ENCODE peak calls at places on chromosome 21, in ten cellular contexts. T is PC-3, I is fibroblast of lung, Q is type B pancreatic cell, H is left lung, P is tibial artery, W is transverse colon, F is Panc1, Z is epithelial cell of esophagus, K is GM06990. M is an unnamed sample.

GRCh38 chr21:43926196-43926595 is 61.2 kb downstream of the AGPAT3 start:
- DNase-seq in K (no peak), T (no peak), H (no peak), Z (no peak), Q (no peak), I (no peak), F (no peak), P (no peak), W (no peak), M (no peak)

GRCh38 chr21:15355066-15355465 is 290.3 kb upstream of the NRIP1 start:
- DNase-seq in I (no peak), T (no peak), F (no peak), W (no peak), P (no peak), Q (no peak), Z (no peak), K (no peak), H (no peak), M (no peak)

GRCh38 chr21:34827445-34828235 is 158.8 kb downstream of the CLIC6 start:
- DNase-seq in Z (no peak), Q (peak), H (no peak), I (no peak), W (no peak), T (no peak), K (no peak), F (no peak), P (no peak), M (no peak)

GRCh38 chr21:32499249-32500055 is 85.9 kb downstream of the TCP10L start:
- DNase-seq in T (peak), I (peak), P (no peak), Z (no peak), K (no peak), H (no peak), F (no peak), Q (no peak), W (no peak), M (peak)

GRCh38 chr21:18049461-18049860 is 195.2 kb upstream of the CHODL start:
- DNase-seq in T (no peak), I (no peak), W (no peak), Z (no peak), P (no peak), K (no peak), F (no peak), H (no peak), Q (no peak), M (no peak)

GRCh38 chr21:25625036-25625435 is 14.0 kb upstream of the JAM2 start:
- DNase-seq in T (no peak), F (no peak), W (no peak), H (no peak), I (peak), P (no peak), K (no peak), Q (no peak), Z (no peak), M (no peak)

GRCh38 chr21:41873426-41873825 is 5.7 kb downstream of the PRDM15 start:
- DNase-seq in P (no peak), H (no peak), F (no peak), Q (no peak), K (no peak), Z (no peak), T (no peak), W (no peak), I (no peak), M (no peak)

GRCh38 chr21:41681336-41681801 is 85.5 kb downstream of the RIPK4 start:
- DNase-seq in F (no peak), W (peak), K (no peak), T (peak), Z (peak), P (no peak), Q (no peak), H (no peak), I (no peak), M (no peak)

GRCh38 chr21:41820384-41821080 is 53.7 kb upstream of the RIPK4 start:
- DNase-seq in K (no peak), F (no peak), I (no peak), P (no peak), Z (no peak), Q (peak), W (no peak), H (no peak), T (no peak), M (no peak)

GRCh38 chr21:33019885-33020557 is 5.7 kb upstream of the OLIG2 start:
- DNase-seq in P (no peak), Z (peak), I (no peak), H (no peak), Q (no peak), K (no peak), F (no peak), T (no peak), W (no peak), M (no peak)

GRCh38 chr21:35340273-35340672 is 291.2 kb upstream of the RUNX1 start:
- DNase-seq in W (peak), Q (no peak), I (no peak), Z (no peak), T (no peak), K (no peak), F (no peak), H (no peak), P (no peak), M (no peak)

GRCh38 chr21:43959231-43960041 is 52.7 kb upstream of the TRAPPC10 start:
- DNase-seq in T (no peak), K (no peak), Q (peak), F (no peak), P (no peak), I (no peak), H (no peak), Z (no peak), W (no peak), M (no peak)

GRCh38 chr21:20253261-20253660 is 744.9 kb upstream of the NCAM2 start:
- DNase-seq in K (no peak), Z (no peak), W (no peak), F (no peak), T (no peak), Q (no peak), I (no peak), P (no peak), H (no peak), M (no peak)

GRCh38 chr21:28669331-28669730 is 323.3 kb downstream of the LTN1 start:
- DNase-seq in W (no peak), I (peak), K (no peak), T (no peak), Q (no peak), P (no peak), H (no peak), Z (peak), F (no peak), M (no peak)

GRCh38 chr21:42593007-42593814 is 60.2 kb upstream of the PDE9A start:
- DNase-seq in T (peak), K (peak), P (peak), W (peak), I (peak), Q (peak), Z (peak), F (no peak), H (peak), M (peak)

GRCh38 chr21:33011462-33011861 is 14.3 kb upstream of the OLIG2 start:
- DNase-seq in H (no peak), K (no peak), Q (peak), F (no peak), Z (peak), W (no peak), P (peak), I (peak), T (peak), M (peak)

GRCh38 chr21:33278736-33279135 is 12.6 kb downstream of the IL10RB start:
- DNase-seq in F (no peak), K (no peak), H (no peak), P (no peak), I (peak), T (no peak), Z (peak), Q (no peak), W (no peak), M (no peak)

GRCh38 chr21:38363684-38364083 is 106.9 kb downstream of the KCNJ15 start:
- DNase-seq in H (no peak), K (no peak), Q (no peak), F (no peak), T (no peak), P (no peak), W (no peak), I (no peak), Z (no peak), M (no peak)
- TF ChIP-seq CTCF in H (no peak), K (no peak), Q (no peak), F (no peak), T (no peak), P (no peak), W (no peak), I (no peak), Z (no peak), M (no peak)

GRCh38 chr21:37647781-37648180 is 268.5 kb downstream of the KCNJ6 start:
- DNase-seq in K (no peak), F (no peak), I (no peak), H (no peak), W (no peak), P (no peak), Z (peak), Q (no peak), T (no peak), M (peak)

GRCh38 chr21:37645848-37646247 is 270.4 kb downstream of the KCNJ6 start:
- DNase-seq in P (no peak), K (no peak), W (no peak), F (no peak), T (peak), H (no peak), Z (no peak), I (no peak), Q (no peak), M (no peak)

GRCh38 chr21:37639756-37640155 is 273.2 kb downstream of the DYRK1A start:
- DNase-seq in P (no peak), F (no peak), Z (no peak), K (no peak), H (no peak), T (no peak), I (no peak), Q (no peak), W (no peak), M (no peak)

GRCh38 chr21:37644666-37645065 is 271.6 kb downstream of the KCNJ6 start:
- DNase-seq in Q (no peak), T (no peak), I (no peak), H (no peak), Z (no peak), P (no peak), K (no peak), F (no peak), W (no peak), M (no peak)

DNA sequence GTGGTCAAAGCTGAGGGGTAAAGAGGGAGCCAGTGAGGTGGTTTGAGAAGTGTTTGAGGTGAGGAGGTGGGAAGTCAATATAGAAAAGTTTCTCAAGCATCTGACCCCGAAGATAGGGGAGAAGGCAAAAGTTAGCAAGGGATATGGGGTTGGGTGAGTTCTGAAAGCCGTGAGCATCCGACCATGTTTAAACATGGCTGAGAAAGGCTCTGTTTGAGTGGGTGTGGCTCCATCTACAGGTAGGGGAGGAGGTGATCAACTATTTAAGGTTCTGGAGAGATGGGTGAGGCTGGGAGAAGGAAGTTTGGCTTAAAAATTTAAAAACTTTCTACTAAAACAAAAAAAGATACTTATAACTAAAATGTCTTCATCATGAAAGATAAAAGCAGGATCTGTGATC is 273.8 kb downstream of the KCNJ6 start:
- DNase-seq in F (no peak), I (no peak), W (no peak), Q (no peak), K (no peak), H (no peak), T (peak), Z (peak), P (no peak), M (peak)
- TF ChIP-seq CTCF in F (peak), I (no peak), W (no peak), Q (peak), K (peak), H (no peak), T (peak), Z (peak), P (no peak), M (no peak)

DNA sequence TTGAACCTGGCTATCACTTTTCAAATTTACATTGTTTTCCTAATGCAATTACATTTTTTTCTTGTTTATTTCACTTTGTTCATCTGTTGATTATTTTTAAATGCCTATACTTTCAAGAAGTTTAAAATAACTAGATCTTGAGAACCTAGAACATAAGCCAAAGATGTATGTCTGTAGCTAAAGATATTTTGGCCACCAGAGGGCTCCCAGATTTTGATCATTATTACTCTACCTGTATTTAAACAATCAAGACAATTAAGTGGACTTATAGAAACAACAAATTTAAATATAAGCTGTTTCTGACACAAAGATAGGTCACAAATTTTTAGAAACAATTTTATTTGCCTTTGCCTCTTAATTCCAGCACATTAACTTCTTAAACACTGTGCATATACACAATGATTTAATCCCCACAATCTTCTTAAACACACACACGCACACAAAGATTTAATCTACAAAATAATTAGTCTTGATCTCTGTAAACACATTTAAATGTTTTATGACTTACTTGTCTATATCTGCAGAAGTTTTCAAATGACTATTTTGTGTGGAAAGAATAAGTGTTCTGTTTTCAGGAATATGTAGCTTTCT is 380.0 kb downstream of the DSCAM start:
- DNase-seq in F (peak), Q (no peak), I (peak), K (no peak), P (no peak), Z (peak), T (peak), H (no peak), W (no peak), M (peak)
- TF ChIP-seq CTCF in F (peak), Q (peak), I (no peak), K (no peak), P (peak), Z (peak), T (peak), H (peak), W (no peak), M (peak)

GRCh38 chr21:36854391-36854790 is 112.1 kb downstream of the HLCS start:
- DNase-seq in Q (no peak), W (peak), Z (peak), P (no peak), T (peak), K (no peak), H (no peak), F (no peak), I (no peak), M (peak)
- TF ChIP-seq CTCF in Q (peak), W (peak), Z (peak), P (peak), T (peak), K (peak), H (no peak), F (peak), I (peak), M (peak)

GRCh38 chr21:40512590-40512989 is 334.4 kb downstream of the DSCAM start:
- DNase-seq in I (no peak), W (no peak), T (peak), Z (no peak), F (no peak), K (no peak), H (no peak), P (no peak), Q (no peak), M (peak)
- TF ChIP-seq CTCF in I (peak), W (no peak), T (peak), Z (peak), F (peak), K (peak), H (peak), P (no peak), Q (peak), M (peak)

DNA sequence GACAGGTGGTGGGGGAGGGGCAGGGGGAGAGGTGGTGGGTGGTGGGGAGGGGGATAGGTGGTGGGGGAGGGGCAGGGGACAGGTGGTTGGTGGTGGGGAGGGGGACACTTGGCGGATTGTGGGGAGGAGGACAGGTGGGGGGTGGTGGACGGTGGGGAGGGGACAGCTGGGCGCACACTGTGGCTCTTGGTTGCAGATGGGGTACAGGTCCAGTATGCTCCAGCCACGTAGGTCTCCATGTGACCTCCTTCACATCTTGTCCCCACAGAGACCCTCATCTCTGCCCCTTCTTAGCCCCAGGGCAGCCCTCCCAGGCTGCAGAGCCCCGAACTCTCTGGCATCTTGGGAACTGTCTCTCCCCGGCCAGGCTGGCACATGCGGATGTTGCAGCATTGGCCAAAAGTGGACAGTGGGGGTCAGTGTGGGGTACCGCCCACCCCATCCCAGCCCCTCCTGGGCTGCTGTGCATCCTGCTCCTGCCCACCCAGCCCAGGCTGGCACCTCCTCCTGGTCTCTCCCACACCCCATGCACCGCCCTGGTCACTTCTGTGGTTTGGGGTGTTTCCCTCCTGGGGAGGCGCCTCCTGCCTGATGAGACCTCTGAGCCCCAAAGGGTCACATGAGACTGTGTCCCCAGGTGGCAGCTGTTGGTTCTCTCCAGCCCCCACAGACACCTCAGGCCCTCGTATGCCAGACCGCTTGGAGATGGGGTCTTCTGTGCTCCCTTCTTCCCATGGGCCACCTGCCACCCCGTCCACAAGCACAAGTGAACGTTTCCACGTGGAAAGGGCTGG is 7.6 kb upstream of the SLC19A1 start:
- DNase-seq in H (peak), W (no peak), T (no peak), P (no peak), Z (no peak), F (no peak), Q (no peak), I (no peak), K (peak), M (no peak)
- TF ChIP-seq CTCF in H (no peak), W (no peak), T (no peak), P (no peak), Z (no peak), F (no peak), Q (no peak), I (no peak), K (peak), M (no peak)

GRCh38 chr21:38507374-38507942 is 9.2 kb upstream of the ERG start:
- DNase-seq in W (no peak), H (no peak), I (no peak), Z (no peak), Q (no peak), K (no peak), P (no peak), T (no peak), F (no peak), M (no peak)

GRCh38 chr21:38505654-38506523 is 7.6 kb upstream of the ERG start:
- DNase-seq in P (no peak), Z (peak), K (no peak), F (peak), Q (no peak), I (peak), T (peak), H (no peak), W (no peak), M (peak)

GRCh38 chr21:38506606-38507331 is 8.5 kb upstream of the ERG start:
- DNase-seq in W (peak), Q (no peak), P (no peak), I (no peak), Z (no peak), F (no peak), H (no peak), K (no peak), T (no peak), M (no peak)

GRCh38 chr21:38511198-38511597 is 12.9 kb upstream of the ERG start:
- DNase-seq in F (no peak), Z (no peak), Q (no peak), H (no peak), T (no peak), I (no peak), K (no peak), P (no peak), W (no peak), M (no peak)

GRCh38 chr21:38511662-38512243 is 13.5 kb upstream of the ERG start:
- DNase-seq in T (peak), H (no peak), K (no peak), Q (no peak), Z (no peak), I (no peak), W (no peak), F (no peak), P (no peak), M (peak)
- TF ChIP-seq CTCF in T (peak), H (no peak), K (no peak), Q (no peak), Z (peak), I (no peak), W (no peak), F (peak), P (no peak), M (peak)

M was measured in MCF 10A.